ENCODE peak calls at places on chromosome 9, in nine cellular contexts. E, V, G, K, N, X, I, P and Z are unnamed samples.
A peak's percentile ranks its signal among the peaks of the same experiment; 100 is the strongest.

GRCh38 chr9:124040186-124040920 is 28.8 kb downstream of the LHX2 start:
- DNase-seq in E (peak; percentile 7), V (no peak), G (no peak), K (no peak), N (peak; percentile 78), X (no peak), I (no peak), P (no peak), Z (peak; percentile 53)

GRCh38 chr9:74496819-74497749 is at the start of gene RORB:
- DNase-seq in E (peak; percentile 47), V (no peak), G (no peak), K (peak; percentile 93), N (peak; percentile 63), X (peak; percentile 7), I (no peak), P (peak; percentile 39), Z (peak; percentile 89)

GRCh38 chr9:92774274-92774673 is 9.6 kb upstream of the BICD2 start:
- DNase-seq in E (no peak), V (no peak), G (no peak), K (peak; percentile 64), N (peak; percentile 98), X (no peak), I (no peak), P (no peak), Z (peak; percentile 60)

GRCh38 chr9:127612993-127613954 is 1.2 kb downstream of the STXBP1 start:
- DNase-seq in E (peak; percentile 65), V (no peak), G (peak; percentile 46), K (peak; percentile 78), N (peak; percentile 73), X (no peak), I (no peak), P (peak; percentile 35), Z (peak; percentile 83)

GRCh38 chr9:137745541-137745991 is 126.8 kb downstream of the EHMT1 start:
- DNase-seq in E (peak; percentile 90), V (no peak), G (no peak), K (no peak), N (peak; percentile 78), X (no peak), I (no peak), P (peak; percentile 50), Z (peak; percentile 91)

GRCh38 chr9:87280421-87280820 is 217.2 kb upstream of the DAPK1 start:
- DNase-seq in E (no peak), V (no peak), G (peak; percentile 67), K (no peak), N (peak; percentile 98), X (no peak), I (no peak), P (no peak), Z (no peak)

GRCh38 chr9:124202447-124202971 is 55.2 kb upstream of the NEK6 start:
- DNase-seq in E (no peak), V (peak; percentile 94), G (no peak), K (peak; percentile 68), N (no peak), X (peak; percentile 62), I (no peak), P (no peak), Z (peak; percentile 69)

GRCh38 chr9:28163619-28164018 is 590.3 kb upstream of the C9orf72 start:
- DNase-seq in E (no peak), V (no peak), G (no peak), K (no peak), N (no peak), X (no peak), I (no peak), P (no peak), Z (no peak)

GRCh38 chr9:92954078-92954861 is 6.9 kb downstream of the FGD3 start:
- DNase-seq in E (peak; percentile 25), V (no peak), G (peak; percentile 54), K (no peak), N (peak; percentile 14), X (peak; percentile 60), I (no peak), P (peak; percentile 24), Z (no peak)

GRCh38 chr9:120571443-120572257 is 8.3 kb downstream of the CDK5RAP2 start:
- DNase-seq in E (peak; percentile 98), V (no peak), G (peak; percentile 83), K (peak; percentile 74), N (no peak), X (no peak), I (no peak), P (no peak), Z (no peak)

GRCh38 chr9:126461029-126461428 is 134.4 kb downstream of the MVB12B start:
- DNase-seq in E (no peak), V (no peak), G (no peak), K (peak; percentile 7), N (no peak), X (no peak), I (no peak), P (no peak), Z (peak; percentile 28)

GRCh38 chr9:119736478-119737454 is 367.5 kb upstream of the BRINP1 start:
- DNase-seq in E (no peak), V (no peak), G (no peak), K (no peak), N (no peak), X (no peak), I (no peak), P (peak; percentile 2), Z (no peak)

GRCh38 chr9:31776471-31776870 is 608.0 kb upstream of the ACO1 start:
- DNase-seq in E (peak; percentile 28), V (no peak), G (no peak), K (no peak), N (no peak), X (no peak), I (no peak), P (peak; percentile 35), Z (no peak)

GRCh38 chr9:124000161-124000783 is 11.3 kb upstream of the LHX2 start:
- DNase-seq in E (no peak), V (no peak), G (no peak), K (no peak), N (no peak), X (no peak), I (no peak), P (no peak), Z (no peak)

GRCh38 chr9:107587175-107587963 is 97.8 kb upstream of the KLF4 start:
- DNase-seq in E (no peak), V (no peak), G (no peak), K (peak; percentile 7), N (no peak), X (no peak), I (no peak), P (no peak), Z (no peak)

GRCh38 chr9:90641868-90642558 is 611 bp downstream of the DIRAS2 start:
- DNase-seq in E (no peak), V (no peak), G (no peak), K (peak; percentile 46), N (no peak), X (no peak), I (no peak), P (peak; percentile 23), Z (peak; percentile 82)

GRCh38 chr9:69585571-69585970 is 86.6 kb downstream of the APBA1 start:
- DNase-seq in E (peak; percentile 46), V (no peak), G (no peak), K (no peak), N (no peak), X (no peak), I (no peak), P (no peak), Z (no peak)

GRCh38 chr9:101991926-101992325 is 253.5 kb upstream of the GRIN3A start:
- DNase-seq in E (no peak), V (no peak), G (no peak), K (no peak), N (no peak), X (no peak), I (no peak), P (no peak), Z (no peak)

GRCh38 chr9:27379311-27380236 is 82.6 kb upstream of the EQTN start:
- DNase-seq in E (no peak), V (no peak), G (no peak), K (no peak), N (no peak), X (no peak), I (no peak), P (no peak), Z (no peak)

GRCh38 chr9:83636813-83637212 is 13.9 kb downstream of the IDNK start:
- DNase-seq in E (no peak), V (no peak), G (no peak), K (no peak), N (no peak), X (no peak), I (no peak), P (no peak), Z (no peak)

GRCh38 chr9:126745574-126746411 is 59.0 kb upstream of the ZBTB43 start:
- DNase-seq in E (no peak), V (no peak), G (no peak), K (no peak), N (no peak), X (no peak), I (no peak), P (no peak), Z (no peak)

GRCh38 chr9:111588846-111589245 is 10.6 kb downstream of the PTGR1 start:
- DNase-seq in E (no peak), V (no peak), G (no peak), K (no peak), N (no peak), X (no peak), I (no peak), P (no peak), Z (no peak)

GRCh38 chr9:100756217-100756616 is 178.3 kb downstream of the CAVIN4 start:
- DNase-seq in E (no peak), V (no peak), G (no peak), K (no peak), N (no peak), X (no peak), I (no peak), P (peak; percentile 20), Z (no peak)

GRCh38 chr9:81717747-81718077 is 28.4 kb upstream of the TLE1 start:
- DNase-seq in E (no peak), V (no peak), G (no peak), K (no peak), N (no peak), X (no peak), I (no peak), P (no peak), Z (no peak)

GRCh38 chr9:93898502-93899426 is 56.4 kb downstream of the BARX1 start:
- DNase-seq in E (no peak), V (no peak), G (peak; percentile 7), K (no peak), N (no peak), X (no peak), I (no peak), P (no peak), Z (peak; percentile 41)

GRCh38 chr9:98962861-98963260 is 19.2 kb downstream of the COL15A1 start:
- DNase-seq in E (no peak), V (no peak), G (no peak), K (no peak), N (no peak), X (no peak), I (peak; percentile 61), P (no peak), Z (no peak)

GRCh38 chr9:111065414-111065813 is 27.1 kb upstream of the LPAR1 start:
- DNase-seq in E (no peak), V (no peak), G (no peak), K (no peak), N (no peak), X (no peak), I (no peak), P (no peak), Z (no peak)

GRCh38 chr9:112097712-112098688 is 77.1 kb downstream of the SUSD1 start:
- DNase-seq in E (peak; percentile 80), V (peak; percentile 60), G (no peak), K (peak; percentile 73), N (peak; percentile 56), X (peak; percentile 44), I (peak; percentile 75), P (peak; percentile 61), Z (peak; percentile 82)

GRCh38 chr9:83706703-83707517 is 848 bp downstream of the UBQLN1 start:
- DNase-seq in E (peak; percentile 73), V (peak; percentile 54), G (peak; percentile 28), K (peak; percentile 27), N (peak; percentile 21), X (peak; percentile 63), I (no peak), P (no peak), Z (peak; percentile 90)